ENCODE peak calls at places on chromosome 6, in nine cellular contexts. F, H, P, B, M, Z, K, V and Q are unnamed samples.

GRCh38 chr6:157995458-157995857 is 13.8 kb downstream of the SYNJ2 start:
- DNase-seq in F (no peak), H (no peak), P (no peak), B (peak; percentile 13), M (no peak), Z (no peak), K (no peak), V (no peak), Q (no peak)

GRCh38 chr6:101783287-101783686 is 389.8 kb downstream of the GRIK2 start:
- DNase-seq in F (no peak), H (no peak), P (no peak), B (no peak), M (no peak), Z (no peak), K (no peak), V (no peak), Q (no peak)

GRCh38 chr6:73710470-73710869 is 14.5 kb downstream of the CD109 start:
- DNase-seq in F (no peak), H (no peak), P (no peak), B (no peak), M (peak; percentile 47), Z (no peak), K (no peak), V (no peak), Q (peak; percentile 30)

GRCh38 chr6:157034433-157035230 is 257.5 kb downstream of the ARID1B start:
- DNase-seq in F (peak; percentile 49), H (no peak), P (no peak), B (no peak), M (no peak), Z (no peak), K (no peak), V (no peak), Q (no peak)

GRCh38 chr6:157249756-157250155 is 73.6 kb downstream of the TMEM242 start:
- DNase-seq in F (no peak), H (no peak), P (no peak), B (no peak), M (no peak), Z (no peak), K (no peak), V (no peak), Q (no peak)

GRCh38 chr6:51398064-51398740 is 579.5 kb downstream of the TFAP2B start:
- DNase-seq in F (no peak), H (no peak), P (no peak), B (no peak), M (no peak), Z (no peak), K (no peak), V (no peak), Q (no peak)

GRCh38 chr6:34305982-34306702 is 57.3 kb upstream of the SMIM29 start:
- DNase-seq in F (no peak), H (peak; percentile 55), P (no peak), B (no peak), M (peak; percentile 61), Z (no peak), K (peak; percentile 21), V (no peak), Q (peak; percentile 19)

GRCh38 chr6:40640591-40641293 is 53.6 kb upstream of the LRFN2 start:
- DNase-seq in F (no peak), H (peak; percentile 72), P (peak; percentile 19), B (no peak), M (no peak), Z (no peak), K (peak; percentile 6), V (no peak), Q (no peak)

GRCh38 chr6:88992741-88993557 is 29.5 kb upstream of the RNGTT start:
- DNase-seq in F (no peak), H (no peak), P (no peak), B (no peak), M (no peak), Z (no peak), K (no peak), V (no peak), Q (no peak)

GRCh38 chr6:3484240-3484639 is 27.4 kb upstream of the SLC22A23 start:
- DNase-seq in F (no peak), H (no peak), P (no peak), B (no peak), M (no peak), Z (no peak), K (no peak), V (no peak), Q (no peak)

GRCh38 chr6:151647871-151648639 is 154.2 kb downstream of the CCDC170 start:
- DNase-seq in F (no peak), H (no peak), P (no peak), B (no peak), M (no peak), Z (no peak), K (no peak), V (no peak), Q (no peak)

GRCh38 chr6:21384211-21384610 is 209.3 kb upstream of the SOX4 start:
- DNase-seq in F (no peak), H (no peak), P (no peak), B (no peak), M (no peak), Z (no peak), K (no peak), V (no peak), Q (no peak)

GRCh38 chr6:14713008-14713452 is 532.8 kb upstream of the JARID2 start:
- DNase-seq in F (no peak), H (peak; percentile 27), P (no peak), B (peak; percentile 27), M (no peak), Z (peak; percentile 66), K (peak; percentile 51), V (no peak), Q (peak; percentile 56)

GRCh38 chr6:39273394-39273793 is 40.8 kb downstream of the KCNK17 start:
- DNase-seq in F (no peak), H (no peak), P (no peak), B (no peak), M (peak; percentile 73), Z (no peak), K (no peak), V (no peak), Q (no peak)

GRCh38 chr6:118536478-118536877 is 11.6 kb upstream of the PLN start:
- DNase-seq in F (no peak), H (no peak), P (no peak), B (no peak), M (no peak), Z (no peak), K (no peak), V (no peak), Q (no peak)

GRCh38 chr6:85637579-85637978 is 5.1 kb downstream of the SYNCRIP start:
- DNase-seq in F (no peak), H (no peak), P (no peak), B (no peak), M (no peak), Z (no peak), K (no peak), V (no peak), Q (no peak)

GRCh38 chr6:125094563-125094962 is 59.0 kb upstream of the TPD52L1 start:
- DNase-seq in F (no peak), H (no peak), P (no peak), B (no peak), M (no peak), Z (no peak), K (no peak), V (no peak), Q (no peak)

GRCh38 chr6:125950293-125950692 is 6.3 kb upstream of the HINT3 start:
- DNase-seq in F (peak; percentile 43), H (no peak), P (no peak), B (no peak), M (no peak), Z (no peak), K (no peak), V (no peak), Q (no peak)

GRCh38 chr6:32666420-32667300 is at the start of gene HLA-DQB1:
- DNase-seq in F (no peak), H (no peak), P (no peak), B (peak; percentile 35), M (no peak), Z (no peak), K (peak; percentile 64), V (no peak), Q (peak; percentile 14)
- TF ChIP-seq POLR2A in F (no peak), H (no peak), P (no peak), B (no peak), M (no peak), Z (no peak), K (peak; percentile 35), V (no peak), Q (no peak)

DNA sequence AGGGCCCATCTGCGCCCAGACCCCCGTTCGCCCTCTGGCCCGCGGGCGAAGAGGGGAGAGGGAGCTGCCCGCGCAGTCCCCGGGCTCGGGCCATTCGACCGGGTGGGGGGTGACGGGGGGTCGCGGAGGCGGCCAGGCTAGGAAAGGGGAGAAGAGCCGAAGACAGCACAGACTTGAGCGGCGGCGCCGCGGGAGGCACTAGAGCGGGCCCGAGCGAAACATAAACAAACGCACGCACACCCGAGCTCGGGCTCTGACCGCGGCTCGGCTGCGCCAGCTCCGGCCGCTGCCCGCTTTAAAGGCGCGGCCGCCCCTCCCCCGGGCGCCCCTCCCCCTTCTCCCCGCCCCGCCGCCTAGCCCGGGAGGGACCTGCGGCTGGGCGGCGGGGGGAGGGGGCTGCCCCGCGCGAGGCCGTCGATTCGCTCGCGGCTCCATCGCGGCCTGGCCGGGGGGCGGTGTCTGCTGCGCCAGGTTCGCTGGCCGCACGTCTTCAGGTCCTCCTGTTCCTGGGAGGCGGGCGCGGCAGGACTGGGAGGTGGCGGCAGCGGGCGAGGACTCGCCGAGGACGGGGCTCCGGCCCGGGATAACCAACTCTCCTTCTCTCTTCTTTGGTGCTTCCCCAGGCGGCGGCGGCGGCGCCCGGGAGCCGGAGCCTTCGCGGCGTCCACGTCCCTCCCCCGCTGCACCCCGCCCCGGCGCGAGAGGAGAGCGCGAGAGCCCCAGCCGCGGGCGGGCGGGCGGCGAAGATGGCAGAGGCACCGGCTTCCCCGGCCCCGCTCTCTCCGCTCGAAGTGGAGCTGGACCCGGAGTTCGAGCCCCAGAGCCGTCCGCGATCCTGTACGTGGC is at the start of gene FOXO3:
- DNase-seq in F (peak; percentile 84), H (peak; percentile 94), P (peak; percentile 88), B (peak; percentile 92), M (peak; percentile 95), Z (peak; percentile 96), K (peak; percentile 95), V (peak; percentile 97), Q (peak; percentile 93)
- H3K4me1 ChIP-seq in F (peaks cover 39% of the 10 kb centered on the region), H (peaks cover 5% of the 10 kb centered on the region), P (peaks cover 46% of the 10 kb centered on the region), B (peaks cover 13% of the 10 kb centered on the region), M (peaks cover 50% of the 10 kb centered on the region), Z (peaks cover 35% of the 10 kb centered on the region), K (peaks cover 28% of the 10 kb centered on the region), V (peaks cover 34% of the 10 kb centered on the region), Q (peaks cover 8% of the 10 kb centered on the region)

GRCh38 chr6:42846505-42846904 is 32.9 kb upstream of the RPL7L1 start:
- DNase-seq in F (no peak), H (no peak), P (no peak), B (no peak), M (no peak), Z (no peak), K (no peak), V (no peak), Q (no peak)
- H3K4me3 ChIP-seq in F (no peak overlapping the region), H (no peak overlapping the region), P (no peak overlapping the region), B (no peak overlapping the region), M (no peak overlapping the region), Z (no peak overlapping the region), K (no peak overlapping the region), V (no peak overlapping the region), Q (no peak overlapping the region)

DNA sequence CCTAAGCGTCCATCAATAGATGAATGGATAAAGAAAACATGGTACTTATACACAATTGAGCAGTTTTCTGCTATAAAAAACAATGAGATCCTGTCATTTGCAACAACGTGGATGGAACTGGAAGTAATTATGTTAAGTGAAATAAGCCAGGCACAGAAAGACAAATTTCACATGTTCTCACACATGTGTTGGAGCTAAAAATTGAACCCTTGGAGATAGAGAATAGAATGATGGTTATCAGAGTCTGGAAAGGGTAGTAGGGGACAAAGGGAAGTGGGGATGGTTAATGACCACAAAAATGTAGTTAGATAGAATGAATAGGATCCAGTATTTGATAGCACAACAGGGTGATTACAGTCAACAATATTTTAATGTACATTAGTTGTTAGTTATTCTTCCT is 1033.5 kb downstream of the HACE1 start:
- DNase-seq in F (no peak), H (no peak), P (no peak), B (no peak), M (no peak), Z (no peak), K (no peak), V (no peak), Q (no peak)
- TF ChIP-seq POLR2A in F (no peak), H (no peak), P (no peak), B (no peak), M (no peak), Z (no peak), K (no peak), V (no peak), Q (no peak)